ENCODE peak calls at places on chromosomes 2 and 18, in nine cellular contexts. F, V, G, O, X, K, N, P and B are unnamed samples.

GRCh38 chr2:20916604-20917286 is 93.8 kb upstream of the LDAH start:
- DNase-seq in K (no peak), V (no peak), P (no peak), F (no peak), O (peak), G (no peak), X (no peak), N (no peak), B (peak)

GRCh38 chr2:173997269-173997668 is 32.1 kb upstream of the SP3 start:
- DNase-seq in P (peak), V (peak), G (no peak), N (no peak), F (peak), X (peak), O (no peak), K (no peak), B (no peak)

GRCh38 chr2:224444011-224444410 is 42.1 kb upstream of the FAM124B start:
- DNase-seq in N (no peak), X (no peak), O (no peak), V (no peak), F (no peak), G (no peak), P (no peak), K (no peak), B (no peak)

GRCh38 chr2:36478332-36478738 is 119.6 kb downstream of the FEZ2 start:
- DNase-seq in V (peak), N (no peak), F (no peak), X (no peak), P (no peak), G (no peak), O (peak), K (peak), B (peak)

GRCh38 chr2:109349555-109350430 is 220.8 kb downstream of the SH3RF3 start:
- DNase-seq in X (peak), F (peak), G (no peak), V (no peak), N (no peak), P (no peak), O (no peak), K (no peak), B (no peak)

GRCh38 chr2:10977636-10978035 is 65.9 kb downstream of the KCNF1 start:
- DNase-seq in O (no peak), K (no peak), V (no peak), N (no peak), X (peak), P (no peak), F (no peak), G (peak), B (no peak)

GRCh38 chr2:147247749-147248148 is 597.1 kb upstream of the ACVR2A start:
- DNase-seq in P (no peak), O (no peak), N (no peak), V (no peak), F (no peak), K (no peak), X (no peak), G (no peak), B (no peak)

GRCh38 chr2:44045061-44045460 is 49.3 kb upstream of the LRPPRC start:
- DNase-seq in K (no peak), P (no peak), F (no peak), X (no peak), V (no peak), N (no peak), O (no peak), G (no peak), B (no peak)

GRCh38 chr18:46462523-46462922 is 194.5 kb downstream of the LOXHD1 start:
- DNase-seq in G (peak), O (no peak), F (no peak), K (no peak), N (peak), X (peak), V (no peak), P (no peak), B (no peak)

GRCh38 chr18:46468431-46469180 is 188.4 kb downstream of the LOXHD1 start:
- DNase-seq in K (no peak), F (no peak), V (no peak), X (no peak), P (no peak), O (no peak), N (no peak), G (no peak), B (no peak)

GRCh38 chr18:46466236-46467160 is 190.5 kb downstream of the LOXHD1 start:
- DNase-seq in X (peak), K (no peak), N (no peak), V (no peak), F (no peak), O (no peak), P (no peak), G (peak), B (no peak)

GRCh38 chr18:46461993-46462392 is 195.0 kb downstream of the LOXHD1 start:
- DNase-seq in V (no peak), X (peak), P (no peak), G (no peak), O (no peak), K (no peak), N (no peak), F (no peak), B (no peak)

GRCh38 chr18:46464926-46465655 is 191.9 kb downstream of the LOXHD1 start:
- DNase-seq in X (peak), V (no peak), N (no peak), O (no peak), G (no peak), F (no peak), P (no peak), K (no peak), B (no peak)
- TF ChIP-seq CTCF in X (no peak), V (no peak), N (peak), O (peak), G (peak), F (no peak), P (peak), K (peak), B (peak)

GRCh38 chr2:62297642-62298010 is 101.7 kb downstream of the B3GNT2 start:
- DNase-seq in O (no peak), N (no peak), K (no peak), G (peak), F (no peak), P (no peak), V (no peak), X (no peak), B (peak)
- TF ChIP-seq CTCF in O (peak), N (no peak), K (no peak), G (peak), F (no peak), P (no peak), V (no peak), X (no peak), B (no peak)

GRCh38 chr2:217757108-217757463 is 245.7 kb downstream of the TNS1 start:
- DNase-seq in F (no peak), O (no peak), V (no peak), P (no peak), X (no peak), N (no peak), K (no peak), G (no peak), B (no peak)

GRCh38 chr2:217755027-217755756 is 247.6 kb downstream of the TNS1 start:
- DNase-seq in X (no peak), F (no peak), V (no peak), P (no peak), O (no peak), N (no peak), G (no peak), K (no peak), B (no peak)

GRCh38 chr2:217753460-217754200 is 249.2 kb downstream of the TNS1 start:
- DNase-seq in K (peak), V (no peak), N (no peak), X (no peak), O (no peak), F (no peak), P (no peak), G (no peak), B (no peak)

GRCh38 chr2:217759991-217760390 is 242.8 kb downstream of the TNS1 start:
- DNase-seq in N (no peak), P (no peak), G (no peak), O (no peak), K (no peak), F (no peak), V (no peak), X (no peak), B (no peak)

DNA sequence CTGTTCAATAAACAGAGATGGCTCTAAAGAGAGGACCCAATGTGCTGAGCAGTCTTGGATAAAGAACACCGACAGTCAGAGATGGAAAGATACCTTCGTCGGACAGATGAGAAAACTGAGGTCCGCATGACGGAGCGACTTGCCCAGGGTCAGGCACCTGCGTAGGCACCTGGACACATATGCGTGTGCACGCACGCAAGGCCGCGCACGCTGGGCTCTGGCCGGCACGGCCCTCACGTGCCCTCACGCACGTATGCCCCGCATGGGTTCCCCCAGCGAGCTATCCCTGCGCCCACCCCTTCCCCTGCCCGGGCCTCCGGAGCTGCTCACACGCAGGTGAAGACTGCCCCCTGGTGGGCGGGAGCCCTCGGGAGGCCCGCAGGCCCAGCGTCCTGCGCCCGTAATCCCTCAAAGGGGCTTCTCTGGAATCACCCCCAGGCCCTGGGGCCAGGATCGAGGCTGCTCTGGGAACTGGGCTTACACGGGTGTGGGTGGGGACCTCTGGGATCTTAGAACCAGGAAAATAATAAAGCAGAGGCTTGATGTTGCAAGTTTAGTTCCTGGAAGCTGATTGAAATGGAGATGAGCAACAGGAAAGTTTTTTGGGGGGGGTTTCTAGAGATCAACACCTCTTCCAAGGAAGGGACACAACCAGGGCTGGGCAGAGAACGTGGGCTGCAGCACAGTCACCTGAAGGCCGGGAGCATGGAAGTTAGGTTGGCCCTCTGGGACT is 246.3 kb downstream of the TNS1 start:
- DNase-seq in F (peak), O (no peak), P (peak), G (peak), N (peak), X (peak), V (peak), K (peak), B (peak)
- TF ChIP-seq CTCF in F (peak), O (peak), P (peak), G (peak), N (peak), X (no peak), V (peak), K (peak), B (peak)

DNA sequence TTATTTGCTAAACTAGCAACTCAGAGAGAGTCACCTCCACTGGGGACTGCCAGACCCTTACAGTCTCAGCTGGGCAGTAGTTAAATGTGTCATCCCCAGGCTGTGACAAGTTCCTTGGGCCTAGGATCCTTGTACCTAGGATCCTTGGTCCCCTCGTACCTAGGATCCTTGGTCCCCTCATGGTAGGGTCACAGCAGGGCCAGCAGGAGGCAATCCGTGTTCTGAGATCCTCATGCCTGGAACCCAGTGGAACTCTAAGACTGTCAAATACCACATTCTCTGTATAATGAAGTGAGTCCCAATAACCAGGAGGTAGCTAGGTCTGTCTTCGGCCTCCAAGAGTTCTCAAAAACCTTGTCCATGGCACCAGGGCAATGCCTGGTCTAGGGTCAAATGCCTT is 60.8 kb downstream of the LYPD6B start:
- DNase-seq in O (no peak), N (no peak), P (no peak), F (no peak), X (no peak), G (no peak), V (no peak), K (no peak), B (no peak)
- TF ChIP-seq CTCF in O (peak), N (no peak), P (no peak), F (no peak), X (no peak), G (no peak), V (no peak), K (no peak), B (no peak)